ENCODE peak calls at places on chromosomes 5 and 9, in five cellular contexts. J is HCT116, O is fibroblast of lung, C is GM23248, B is GM23338. H is an unnamed sample.

GRCh38 chr9:2015581-2016410 is 649 bp downstream of the SMARCA2 start:
- DNase-seq in J (no peak), O (peak; percentile 31), C (peak; percentile 81), B (peak; percentile 77), H (peak; percentile 10)

GRCh38 chr9:136533775-136534157 is 12.1 kb downstream of the NOTCH1 start:
- DNase-seq in J (no peak), O (no peak), C (no peak), B (no peak), H (no peak)

GRCh38 chr9:3810231-3810630 is 284.4 kb upstream of the RFX3 start:
- DNase-seq in J (no peak), O (no peak), C (peak; percentile 9), B (no peak), H (no peak)

GRCh38 chr5:19547640-19548039 is 440.4 kb downstream of the CDH18 start:
- DNase-seq in J (no peak), O (peak; percentile 72), C (peak; percentile 9), B (no peak), H (peak; percentile 34)

GRCh38 chr5:38265546-38266179 is 7.3 kb downstream of the EGFLAM start:
- DNase-seq in J (peak; percentile 19), O (peak; percentile 58), C (peak; percentile 63), B (peak; percentile 88), H (peak; percentile 86)

GRCh38 chr9:134534661-134535080 is 106.9 kb upstream of the COL5A1 start:
- DNase-seq in J (no peak), O (peak; percentile 50), C (no peak), B (no peak), H (no peak)

GRCh38 chr9:77440057-77440456 is 208.1 kb downstream of the GNA14 start:
- DNase-seq in J (no peak), O (peak; percentile 45), C (peak; percentile 64), B (peak; percentile 71), H (no peak)

GRCh38 chr5:61965074-61965473 is 340.9 kb upstream of the KIF2A start:
- DNase-seq in J (no peak), O (peak; percentile 19), C (no peak), B (no peak), H (no peak)

GRCh38 chr5:134920848-134921575 is 16.1 kb downstream of the PCBD2 start:
- DNase-seq in J (no peak), O (no peak), C (no peak), B (no peak), H (no peak)

GRCh38 chr9:107707419-107707837 is 217.9 kb upstream of the KLF4 start:
- DNase-seq in J (no peak), O (peak; percentile 98), C (peak; percentile 86), B (no peak), H (no peak)

GRCh38 chr9:35519697-35520403 is 29.9 kb downstream of the RUSC2 start:
- DNase-seq in J (no peak), O (no peak), C (peak; percentile 59), B (no peak), H (no peak)

GRCh38 chr9:109417054-109417453 is 81.1 kb downstream of the PTPN3 start:
- DNase-seq in J (no peak), O (peak; percentile 34), C (no peak), B (no peak), H (no peak)

GRCh38 chr5:98454407-98454806 is 319.1 kb upstream of the RGMB start:
- DNase-seq in J (no peak), O (peak; percentile 73), C (peak; percentile 82), B (no peak), H (peak; percentile 12)

GRCh38 chr5:154575869-154576806 is 98.1 kb upstream of the HAND1 start:
- DNase-seq in J (no peak), O (no peak), C (no peak), B (peak; percentile 35), H (peak; percentile 18)

GRCh38 chr5:95043234-95043633 is 241.7 kb downstream of the MCTP1 start:
- DNase-seq in J (no peak), O (no peak), C (no peak), B (peak; percentile 22), H (no peak)

GRCh38 chr5:175692996-175693700 is 35.3 kb downstream of the HRH2 start:
- DNase-seq in J (no peak), O (no peak), C (no peak), B (no peak), H (no peak)

GRCh38 chr5:84242286-84242685 is 142.4 kb downstream of the EDIL3 start:
- DNase-seq in J (no peak), O (peak; percentile 47), C (peak; percentile 77), B (no peak), H (peak; percentile 63)

GRCh38 chr5:74310967-74311930 is 329.3 kb downstream of the ENC1 start:
- DNase-seq in J (no peak), O (no peak), C (no peak), B (no peak), H (no peak)

GRCh38 chr5:176737746-176738699 is 72.3 kb upstream of the UNC5A start:
- DNase-seq in J (no peak), O (no peak), C (no peak), B (no peak), H (no peak)

GRCh38 chr5:149420509-149421371 is 41.6 kb upstream of the IL17B start:
- DNase-seq in J (no peak), O (peak; percentile 97), C (no peak), B (no peak), H (no peak)

GRCh38 chr5:60805470-60805869 is 38.6 kb downstream of the ELOVL7 start:
- DNase-seq in J (no peak), O (peak; percentile 29), C (peak; percentile 3), B (no peak), H (peak; percentile 3)

DNA sequence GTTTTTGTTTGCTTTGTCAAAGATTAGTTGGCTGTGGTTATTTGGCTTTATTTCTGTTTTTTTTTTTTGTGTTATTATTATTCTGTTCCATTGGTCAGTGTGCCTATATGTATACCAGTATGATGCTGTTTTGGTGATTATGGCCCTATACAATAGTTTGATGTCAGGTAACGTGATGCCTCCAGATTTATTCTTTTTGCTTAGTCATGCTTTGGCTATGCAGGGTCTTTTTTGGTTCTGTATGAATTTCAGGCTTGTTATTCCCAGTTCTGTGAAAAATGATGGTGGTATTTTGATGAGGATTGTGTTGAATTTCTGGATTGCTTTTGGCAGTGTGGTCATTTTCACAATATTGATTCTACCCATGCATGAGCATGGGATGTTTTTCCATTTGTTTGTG is 312.8 kb downstream of the TAF11L14 start:
- DNase-seq in J (no peak), O (no peak), C (no peak), B (no peak), H (no peak)
- H3K4me2 ChIP-seq in J (no peak overlapping the region), O (no peak overlapping the region), C (no peak overlapping the region), B (no peak overlapping the region), H (no peak overlapping the region)

GRCh38 chr5:123868267-123868666 is 356.3 kb downstream of the CSNK1G3 start:
- DNase-seq in J (no peak), O (no peak), C (no peak), B (no peak), H (no peak)
- H2AFZ ChIP-seq in J (no peak overlapping the region), O (no peak overlapping the region), C (no peak overlapping the region), B (no peak overlapping the region), H (no peak overlapping the region)

GRCh38 chr9:121610638-121610953 is 40.8 kb upstream of the DAB2IP start:
- DNase-seq in J (no peak), O (no peak), C (no peak), B (peak; percentile 72), H (no peak)

GRCh38 chr9:121613009-121613766 is 38.2 kb upstream of the DAB2IP start:
- DNase-seq in J (no peak), O (no peak), C (no peak), B (no peak), H (no peak)

GRCh38 chr9:121607434-121608248 is 43.8 kb upstream of the DAB2IP start:
- DNase-seq in J (peak; percentile 24), O (no peak), C (no peak), B (no peak), H (peak; percentile 29)

GRCh38 chr9:121612511-121612998 is 38.9 kb upstream of the DAB2IP start:
- DNase-seq in J (no peak), O (no peak), C (no peak), B (no peak), H (no peak)

GRCh38 chr9:121609845-121610637 is 41.4 kb upstream of the DAB2IP start:
- DNase-seq in J (peak; percentile 62), O (peak; percentile 39), C (peak; percentile 66), B (no peak), H (peak; percentile 93)
- H3K4me2 ChIP-seq in J (peak overlapping the region; percentile 64), O (peak overlapping the region; percentile 5), C (no peak overlapping the region), B (no peak overlapping the region), H (peak overlapping the region; percentile 35)

GRCh38 chr5:125196479-125197183 is 450.2 kb upstream of the ZNF608 start:
- DNase-seq in J (no peak), O (peak; percentile 52), C (no peak), B (no peak), H (no peak)
- H2AFZ ChIP-seq in J (no peak overlapping the region), O (peak overlapping the region; percentile 30), C (no peak overlapping the region), B (peak overlapping the region; percentile 39), H (no peak overlapping the region)

GRCh38 chr5:14676320-14676719 is 11.8 kb downstream of the OTULIN start:
- DNase-seq in J (no peak), O (peak; percentile 68), C (peak; percentile 52), B (no peak), H (peak; percentile 53)
- H3K4me2 ChIP-seq in J (no peak overlapping the region), O (peak overlapping the region; percentile 28), C (no peak overlapping the region), B (no peak overlapping the region), H (no peak overlapping the region)

DNA sequence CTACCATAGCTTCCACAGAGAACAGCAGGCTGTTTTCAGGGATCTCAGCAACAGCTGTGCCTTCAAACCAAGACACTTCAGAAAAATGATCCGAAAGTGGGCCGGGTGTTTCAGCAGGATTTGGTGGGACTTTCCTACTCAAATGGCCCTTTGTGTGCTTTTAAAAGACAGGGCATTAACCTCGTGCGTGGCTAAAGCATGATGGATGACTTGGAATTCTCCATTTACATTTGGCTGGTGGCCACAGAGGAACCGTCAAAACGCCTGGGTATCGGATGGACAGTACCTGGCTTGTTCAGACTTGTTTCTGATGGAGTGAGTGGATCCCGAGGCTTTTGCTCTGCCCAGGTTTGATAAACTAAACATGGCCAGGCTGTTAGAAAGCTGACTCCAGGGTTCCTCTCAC is 36.5 kb upstream of the ADAM19 start:
- DNase-seq in J (no peak), O (peak; percentile 6), C (no peak), B (no peak), H (no peak)
- H2AFZ ChIP-seq in J (peak overlapping the region; percentile 79), O (no peak overlapping the region), C (no peak overlapping the region), B (peak overlapping the region; percentile 56), H (no peak overlapping the region)

GRCh38 chr9:22171691-22172090 is 162.6 kb upstream of the CDKN2B start:
- DNase-seq in J (no peak), O (no peak), C (no peak), B (no peak), H (no peak)

GRCh38 chr9:22169732-22170131 is 160.6 kb upstream of the CDKN2B start:
- DNase-seq in J (no peak), O (no peak), C (no peak), B (no peak), H (no peak)

GRCh38 chr9:22170162-22170932 is 161.2 kb upstream of the CDKN2B start:
- DNase-seq in J (no peak), O (peak; percentile 94), C (peak; percentile 72), B (no peak), H (peak; percentile 78)

GRCh38 chr9:22169243-22169642 is 160.1 kb upstream of the CDKN2B start:
- DNase-seq in J (no peak), O (peak; percentile 90), C (peak; percentile 55), B (no peak), H (peak; percentile 69)

GRCh38 chr9:22170990-22171663 is 162.0 kb upstream of the CDKN2B start:
- DNase-seq in J (no peak), O (no peak), C (no peak), B (no peak), H (no peak)
- H3K4me2 ChIP-seq in J (no peak overlapping the region), O (no peak overlapping the region), C (peak overlapping the region; percentile 13), B (no peak overlapping the region), H (peak overlapping the region; percentile 74)

H was measured in PC-3.